ENCODE peak calls at places on chromosomes 11 and 22, in seven cellular contexts. T is kidney, U is stomach, E is lower leg skin, M is fibroblast of the aortic adventitia, W is RWPE1, H is neural progenitor cell. K is an unnamed sample.

GRCh38 chr11:60718524-60719316 is 5.8 kb upstream of the MS4A18 start:
- DNase-seq in T (no peak), U (no peak), E (no peak), M (no peak), W (no peak), H (no peak), K (no peak)

GRCh38 chr11:44848963-44849350 is 101.7 kb downstream of the TP53I11 start:
- DNase-seq in T (peak), U (no peak), E (no peak), M (no peak), W (no peak), H (no peak), K (no peak)

GRCh38 chr22:47957649-47958048 is 1195.2 kb downstream of the TBC1D22A start:
- DNase-seq in T (no peak), U (no peak), E (no peak), M (no peak), W (no peak), H (no peak), K (no peak)

GRCh38 chr11:22884268-22884667 is 24.0 kb upstream of the CCDC179 start:
- DNase-seq in T (no peak), U (no peak), E (no peak), M (no peak), W (no peak), H (no peak), K (no peak)

GRCh38 chr11:131938321-131938751 is 567.9 kb downstream of the NTM start:
- DNase-seq in T (peak), U (no peak), E (no peak), M (no peak), W (no peak), H (no peak), K (no peak)

GRCh38 chr11:7512525-7513209 is 1.1 kb upstream of the PPFIBP2 start:
- DNase-seq in T (peak), U (peak), E (peak), M (peak), W (no peak), H (no peak), K (no peak)

GRCh38 chr22:28369849-28370248 is 309.8 kb downstream of the TTC28 start:
- DNase-seq in T (no peak), U (no peak), E (no peak), M (no peak), W (no peak), H (no peak), K (no peak)

GRCh38 chr11:93054881-93055280 is 85.4 kb downstream of the MTNR1B start:
- DNase-seq in T (no peak), U (no peak), E (no peak), M (peak), W (peak), H (no peak), K (no peak)

GRCh38 chr22:25120093-25120561 is 79.5 kb upstream of the CRYBB3 start:
- DNase-seq in T (peak), U (peak), E (no peak), M (no peak), W (no peak), H (peak), K (no peak)

GRCh38 chr11:84261707-84262106 is 975.5 kb upstream of the CCDC90B start:
- DNase-seq in T (no peak), U (no peak), E (no peak), M (no peak), W (no peak), H (peak), K (no peak)
- TF ChIP-seq CTCF in T (peak), U (no peak), E (no peak), M (no peak), W (no peak), H (peak), K (no peak)

GRCh38 chr22:45009881-45010531 is at the start of gene PHF21B:
- DNase-seq in T (peak), U (peak), E (no peak), M (peak), W (peak), H (peak), K (no peak)
- TF ChIP-seq CTCF in T (no peak), U (no peak), E (no peak), M (no peak), W (no peak), H (no peak), K (no peak)

GRCh38 chr22:26892401-26893033 is 235.1 kb downstream of the MIAT start:
- DNase-seq in T (no peak), U (peak), E (no peak), M (no peak), W (no peak), H (no peak), K (peak)

GRCh38 chr22:26889794-26890193 is 232.4 kb downstream of the MIAT start:
- DNase-seq in T (no peak), U (no peak), E (no peak), M (peak), W (no peak), H (no peak), K (no peak)

GRCh38 chr22:26888887-26889286 is 231.5 kb downstream of the MIAT start:
- DNase-seq in T (no peak), U (no peak), E (no peak), M (peak), W (no peak), H (no peak), K (no peak)

GRCh38 chr22:26891431-26891830 is 234.0 kb downstream of the MIAT start:
- DNase-seq in T (no peak), U (no peak), E (no peak), M (no peak), W (no peak), H (no peak), K (peak)

GRCh38 chr22:26890870-26891269 is 233.5 kb downstream of the MIAT start:
- DNase-seq in T (no peak), U (no peak), E (no peak), M (no peak), W (no peak), H (peak), K (no peak)
- TF ChIP-seq CTCF in T (peak), U (no peak), E (no peak), M (no peak), W (no peak), H (peak), K (peak)

GRCh38 chr11:65851083-65851579 is 6.8 kb downstream of the CFL1 start:
- DNase-seq in T (no peak), U (no peak), E (no peak), M (no peak), W (no peak), H (peak), K (no peak)
- TF ChIP-seq CTCF in T (no peak), U (no peak), E (no peak), M (peak), W (no peak), H (peak), K (peak)

GRCh38 chr11:79087957-79088318 is 352.9 kb downstream of the TENM4 start:
- DNase-seq in T (no peak), U (no peak), E (no peak), M (peak), W (no peak), H (no peak), K (no peak)
- TF ChIP-seq CTCF in T (no peak), U (no peak), E (no peak), M (peak), W (no peak), H (no peak), K (peak)

DNA sequence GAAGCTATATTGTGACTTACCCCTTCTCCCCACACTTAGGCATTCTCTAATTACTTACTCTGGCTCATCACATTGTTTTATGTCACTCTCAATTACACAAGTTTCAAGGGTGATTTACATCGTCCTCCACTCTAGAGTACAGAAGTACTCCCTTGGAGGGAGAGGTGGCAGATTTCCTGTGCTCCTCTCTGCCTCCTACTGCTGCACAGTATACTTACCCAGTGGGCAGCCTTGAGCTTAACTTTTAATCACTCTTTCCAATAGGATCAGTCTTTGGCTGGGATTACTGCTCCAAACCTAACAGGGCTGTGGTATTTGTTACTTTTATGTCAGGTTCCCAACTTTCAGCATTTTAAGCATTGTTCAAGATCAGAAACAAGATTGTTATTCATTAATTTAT is 211.5 kb downstream of the AASDHPPT start:
- DNase-seq in T (no peak), U (no peak), E (no peak), M (no peak), W (no peak), H (peak), K (no peak)
- TF ChIP-seq CTCF in T (no peak), U (no peak), E (no peak), M (no peak), W (no peak), H (peak), K (no peak)

GRCh38 chr11:69240332-69241074 is 53.5 kb upstream of the MYEOV start:
- DNase-seq in T (no peak), U (peak), E (peak), M (peak), W (no peak), H (peak), K (peak)
- TF ChIP-seq CTCF in T (peak), U (no peak), E (no peak), M (peak), W (no peak), H (peak), K (peak)